ENCODE peak calls at places on chromosomes 4 and X, in six cellular contexts. S is tibial nerve; Y is CD8-positive, alpha-beta T cell; M is thoracic aorta; Q is GM12878; X is suprapubic skin. W is an unnamed sample.

GRCh38 chr4:80115368-80116181 is 42.5 kb upstream of the ANTXR2 start:
- DNase-seq in S (no peak), Y (no peak), M (no peak), Q (no peak), X (no peak), W (peak; percentile 54)

GRCh38 chrX:30821116-30821515 is 67.9 kb downstream of the TAB3 start:
- DNase-seq in S (no peak), Y (no peak), M (no peak), Q (no peak), X (no peak), W (no peak)

GRCh38 chr4:177728361-177729152 is 286.3 kb upstream of the AGA start:
- DNase-seq in S (no peak), Y (no peak), M (no peak), Q (no peak), X (no peak), W (no peak)

GRCh38 chr4:158193171-158193749 is 17.0 kb upstream of the TMEM144 start:
- DNase-seq in S (no peak), Y (no peak), M (no peak), Q (no peak), X (no peak), W (peak; percentile 10)

GRCh38 chr4:142846105-142846728 is at the start of gene INPP4B:
- DNase-seq in S (peak; percentile 19), Y (no peak), M (no peak), Q (no peak), X (no peak), W (peak; percentile 6)

GRCh38 chrX:31706456-31706855 is 634.6 kb upstream of the FTHL17 start:
- DNase-seq in S (no peak), Y (no peak), M (no peak), Q (no peak), X (no peak), W (no peak)

GRCh38 chr4:8594097-8595038 is 1.8 kb downstream of the CPZ start:
- DNase-seq in S (no peak), Y (no peak), M (no peak), Q (peak; percentile 4), X (no peak), W (peak; percentile 71)

GRCh38 chr4:55866290-55866907 is 13.0 kb downstream of the EXOC1 start:
- DNase-seq in S (no peak), Y (no peak), M (no peak), Q (peak; percentile 15), X (no peak), W (no peak)

GRCh38 chr4:82680834-82681233 is 117.8 kb downstream of the SCD5 start:
- DNase-seq in S (no peak), Y (no peak), M (no peak), Q (no peak), X (no peak), W (no peak)

GRCh38 chrX:79146552-79147390 is 2.3 kb downstream of the GPR174 start:
- DNase-seq in S (no peak), Y (no peak), M (no peak), Q (peak; percentile 45), X (no peak), W (no peak)

GRCh38 chr4:41787931-41788330 is 39.4 kb upstream of the PHOX2B start:
- DNase-seq in S (no peak), Y (no peak), M (no peak), Q (no peak), X (no peak), W (no peak)

GRCh38 chrX:15570145-15570544 is 30.6 kb downstream of the ACE2 start:
- DNase-seq in S (no peak), Y (no peak), M (no peak), Q (no peak), X (no peak), W (no peak)

GRCh38 chrX:1223253-1223621 is 10.8 kb upstream of the CRLF2 start:
- DNase-seq in S (no peak), Y (no peak), M (no peak), Q (no peak), X (no peak), W (no peak)

GRCh38 chr4:53518807-53519206 is 72.5 kb downstream of the LNX1 start:
- DNase-seq in S (no peak), Y (no peak), M (no peak), Q (no peak), X (no peak), W (no peak)

GRCh38 chr4:40576651-40577480 is 52.8 kb downstream of the RBM47 start:
- DNase-seq in S (peak; percentile 28), Y (no peak), M (peak; percentile 58), Q (peak; percentile 82), X (peak; percentile 81), W (peak; percentile 11)

GRCh38 chrX:23788946-23789345 is 6.0 kb downstream of the SAT1 start:
- DNase-seq in S (no peak), Y (no peak), M (no peak), Q (no peak), X (no peak), W (no peak)

GRCh38 chrX:23787745-23788118 is 4.8 kb downstream of the SAT1 start:
- DNase-seq in S (no peak), Y (no peak), M (no peak), Q (no peak), X (no peak), W (no peak)

GRCh38 chrX:23788521-23788920 is 5.5 kb downstream of the SAT1 start:
- DNase-seq in S (no peak), Y (no peak), M (no peak), Q (no peak), X (no peak), W (no peak)

GRCh38 chrX:23790147-23790497 is 7.1 kb downstream of the SAT1 start:
- DNase-seq in S (no peak), Y (no peak), M (no peak), Q (no peak), X (no peak), W (no peak)

DNA sequence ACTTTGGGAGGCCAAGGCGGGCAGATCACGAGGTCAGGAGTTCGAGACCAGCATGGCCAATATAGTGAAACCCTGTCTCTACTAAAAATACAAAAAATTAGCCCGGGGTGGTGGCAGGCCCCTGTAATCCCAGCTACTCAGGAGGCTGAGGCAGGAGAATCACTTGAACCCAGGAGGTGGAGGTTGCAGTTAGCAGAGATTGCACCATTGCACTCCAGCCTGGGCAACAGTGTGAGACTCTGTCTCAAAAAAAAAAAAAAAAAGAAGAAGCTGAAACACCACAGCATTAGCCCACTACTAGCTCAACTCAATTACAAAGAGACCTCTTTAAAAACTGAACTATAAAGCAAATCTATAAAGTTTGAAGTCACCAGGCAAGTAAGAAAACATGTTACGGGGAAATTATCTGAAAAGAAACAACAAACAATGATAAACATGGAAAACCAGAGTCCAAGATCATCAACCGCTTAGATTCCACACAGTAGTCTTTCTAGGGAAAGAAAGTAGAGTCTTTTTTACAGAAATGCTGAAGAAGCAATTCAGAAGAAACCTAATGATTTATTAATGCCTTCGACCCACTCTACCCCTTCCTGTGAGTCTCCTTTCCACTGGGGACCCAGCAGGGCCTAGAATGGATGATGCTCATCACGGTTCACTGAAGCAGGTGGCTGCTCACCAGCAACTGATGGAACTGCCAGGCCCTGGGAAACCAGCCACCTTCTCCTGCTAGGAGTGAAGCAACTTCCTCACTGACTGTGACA is 6.6 kb downstream of the SAT1 start:
- DNase-seq in S (no peak), Y (no peak), M (no peak), Q (no peak), X (no peak), W (no peak)
- H3K4me1 ChIP-seq in S (no peaks in the 10 kb centered on the region), Y (peaks cover 11% of the 10 kb centered on the region), M (no peaks in the 10 kb centered on the region), Q (no peaks in the 10 kb centered on the region), X (no peaks in the 10 kb centered on the region), W (peaks cover 8% of the 10 kb centered on the region)

GRCh38 chrX:13250831-13251612 is 68.8 kb downstream of the ATXN3L start:
- DNase-seq in S (no peak), Y (no peak), M (no peak), Q (no peak), X (peak; percentile 68), W (no peak)

GRCh38 chrX:13254076-13254785 is 65.6 kb downstream of the ATXN3L start:
- DNase-seq in S (no peak), Y (no peak), M (no peak), Q (peak; percentile 56), X (no peak), W (peak; percentile 11)

GRCh38 chrX:13253223-13253622 is 66.6 kb downstream of the ATXN3L start:
- DNase-seq in S (no peak), Y (no peak), M (no peak), Q (peak; percentile 32), X (no peak), W (no peak)

GRCh38 chrX:13254870-13255269 is 65.0 kb downstream of the ATXN3L start:
- DNase-seq in S (no peak), Y (no peak), M (no peak), Q (no peak), X (no peak), W (no peak)

GRCh38 chrX:13252726-13253125 is 67.1 kb downstream of the ATXN3L start:
- DNase-seq in S (no peak), Y (no peak), M (no peak), Q (no peak), X (no peak), W (no peak)
- H3K4me3 ChIP-seq in S (no peak overlapping the region), Y (no peak overlapping the region), M (no peak overlapping the region), Q (no peak overlapping the region), X (no peak overlapping the region), W (no peak overlapping the region)

GRCh38 chr4:12170308-12170707 is 741.6 kb upstream of the HS3ST1 start:
- DNase-seq in S (no peak), Y (no peak), M (no peak), Q (no peak), X (no peak), W (no peak)
- H3K9me3 ChIP-seq in S (no peaks in the 10 kb centered on the region), Y (peaks cover 5% of the 10 kb centered on the region), M (no peaks in the 10 kb centered on the region), Q (no peaks in the 10 kb centered on the region), X (no peaks in the 10 kb centered on the region), W (no peaks in the 10 kb centered on the region)

DNA sequence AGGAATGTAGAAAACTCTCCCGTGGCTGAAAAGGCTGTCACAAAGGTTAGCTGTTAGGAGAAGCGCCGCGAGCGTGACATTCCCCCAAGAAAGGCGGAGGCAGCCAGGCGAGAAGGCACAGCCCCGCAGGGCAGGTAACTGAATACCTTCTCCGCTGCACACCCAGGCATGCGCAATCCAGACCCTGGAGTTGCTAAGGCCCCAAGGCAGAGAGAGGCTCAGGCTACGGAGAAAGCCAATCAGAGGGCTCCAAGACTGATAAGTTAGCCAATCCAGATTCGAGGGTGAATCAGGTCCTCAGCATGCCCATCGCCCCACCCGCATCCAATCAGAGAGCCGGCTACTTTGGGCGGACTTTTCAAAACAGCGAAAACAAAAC is 485 bp upstream of the CCNG2 start:
- DNase-seq in S (peak; percentile 93), Y (peak; percentile 98), M (peak; percentile 96), Q (peak; percentile 98), X (peak; percentile 98), W (peak; percentile 97)
- H3K4me1 ChIP-seq in S (peaks cover 16% of the 10 kb centered on the region), Y (peaks cover 21% of the 10 kb centered on the region), M (peaks cover 15% of the 10 kb centered on the region), Q (peaks cover 35% of the 10 kb centered on the region), X (peaks cover 43% of the 10 kb centered on the region), W (peaks cover 19% of the 10 kb centered on the region)